ENCODE peak calls at places on chromosomes 6 and 20, in ten cellular contexts. One of them, this sample, is unnamed.

GRCh38 chr20:17626217-17627007 is 55.6 kb downstream of the RRBP1 start:
- DNase-seq in A172: no peak
- DNase-seq in stomach: peak
- DNase-seq in choroid plexus epithelial cell: no peak
- DNase-seq in COR-L47: no peak
- DNase-seq in fibroblast of lung: no peak
- DNase-seq in dorsolateral prefrontal cortex: no peak
- DNase-seq in activated CD4-positive, alpha-beta memory T cell treated with anti-CD3 and anti-CD28 coated beads, Interleukin-2, amount 10 ng/mL, durations not matched to agents 7 days and 5 days: no peak
- DNase-seq in T follicular helper cell: no peak
- DNase-seq in mesothelial cell of epicardium: no peak
- DNase-seq in this sample: no peak

GRCh38 chr6:12243169-12243568 is 47.0 kb upstream of the EDN1 start:
- DNase-seq in A172: no peak
- DNase-seq in stomach: no peak
- DNase-seq in choroid plexus epithelial cell: no peak
- DNase-seq in COR-L47: no peak
- DNase-seq in fibroblast of lung: no peak
- DNase-seq in dorsolateral prefrontal cortex: no peak
- DNase-seq in activated CD4-positive, alpha-beta memory T cell treated with anti-CD3 and anti-CD28 coated beads, Interleukin-2, amount 10 ng/mL, durations not matched to agents 7 days and 5 days: no peak
- DNase-seq in T follicular helper cell: no peak
- DNase-seq in mesothelial cell of epicardium: no peak
- DNase-seq in this sample: no peak

GRCh38 chr6:34496103-34496685 is 30.3 kb downstream of the PACSIN1 start:
- DNase-seq in A172: no peak
- DNase-seq in stomach: no peak
- DNase-seq in choroid plexus epithelial cell: no peak
- DNase-seq in COR-L47: peak
- DNase-seq in fibroblast of lung: no peak
- DNase-seq in dorsolateral prefrontal cortex: no peak
- DNase-seq in activated CD4-positive, alpha-beta memory T cell treated with anti-CD3 and anti-CD28 coated beads, Interleukin-2, amount 10 ng/mL, durations not matched to agents 7 days and 5 days: no peak
- DNase-seq in T follicular helper cell: no peak
- DNase-seq in mesothelial cell of epicardium: no peak
- DNase-seq in this sample: no peak

GRCh38 chr6:168908166-168908565 is 345.5 kb downstream of the THBS2 start:
- DNase-seq in A172: peak
- DNase-seq in stomach: no peak
- DNase-seq in choroid plexus epithelial cell: peak
- DNase-seq in COR-L47: no peak
- DNase-seq in fibroblast of lung: peak
- DNase-seq in dorsolateral prefrontal cortex: no peak
- DNase-seq in activated CD4-positive, alpha-beta memory T cell treated with anti-CD3 and anti-CD28 coated beads, Interleukin-2, amount 10 ng/mL, durations not matched to agents 7 days and 5 days: no peak
- DNase-seq in T follicular helper cell: no peak
- DNase-seq in mesothelial cell of epicardium: no peak
- DNase-seq in this sample: no peak

GRCh38 chr20:1566701-1567100 is 9.2 kb upstream of the SIRPD start:
- DNase-seq in A172: peak
- DNase-seq in stomach: no peak
- DNase-seq in choroid plexus epithelial cell: no peak
- DNase-seq in COR-L47: no peak
- DNase-seq in fibroblast of lung: peak
- DNase-seq in dorsolateral prefrontal cortex: no peak
- DNase-seq in activated CD4-positive, alpha-beta memory T cell treated with anti-CD3 and anti-CD28 coated beads, Interleukin-2, amount 10 ng/mL, durations not matched to agents 7 days and 5 days: no peak
- DNase-seq in T follicular helper cell: no peak
- DNase-seq in mesothelial cell of epicardium: no peak
- DNase-seq in this sample: no peak

GRCh38 chr6:127868338-127868737 is 32.5 kb downstream of the THEMIS start:
- DNase-seq in A172: no peak
- DNase-seq in stomach: no peak
- DNase-seq in choroid plexus epithelial cell: no peak
- DNase-seq in COR-L47: no peak
- DNase-seq in fibroblast of lung: no peak
- DNase-seq in dorsolateral prefrontal cortex: no peak
- DNase-seq in activated CD4-positive, alpha-beta memory T cell treated with anti-CD3 and anti-CD28 coated beads, Interleukin-2, amount 10 ng/mL, durations not matched to agents 7 days and 5 days: no peak
- DNase-seq in T follicular helper cell: no peak
- DNase-seq in mesothelial cell of epicardium: no peak
- DNase-seq in this sample: no peak

GRCh38 chr6:127457444-127458064 is 1.6 kb downstream of the KIAA0408 start:
- DNase-seq in A172: no peak
- DNase-seq in stomach: no peak
- DNase-seq in choroid plexus epithelial cell: peak
- DNase-seq in COR-L47: no peak
- DNase-seq in fibroblast of lung: peak
- DNase-seq in dorsolateral prefrontal cortex: no peak
- DNase-seq in activated CD4-positive, alpha-beta memory T cell treated with anti-CD3 and anti-CD28 coated beads, Interleukin-2, amount 10 ng/mL, durations not matched to agents 7 days and 5 days: no peak
- DNase-seq in T follicular helper cell: no peak
- DNase-seq in mesothelial cell of epicardium: no peak
- DNase-seq in this sample: no peak

GRCh38 chr6:93177918-93178317 is 241.4 kb downstream of the EPHA7 start:
- DNase-seq in A172: no peak
- DNase-seq in stomach: no peak
- DNase-seq in choroid plexus epithelial cell: no peak
- DNase-seq in COR-L47: no peak
- DNase-seq in fibroblast of lung: no peak
- DNase-seq in dorsolateral prefrontal cortex: no peak
- DNase-seq in activated CD4-positive, alpha-beta memory T cell treated with anti-CD3 and anti-CD28 coated beads, Interleukin-2, amount 10 ng/mL, durations not matched to agents 7 days and 5 days: no peak
- DNase-seq in T follicular helper cell: no peak
- DNase-seq in mesothelial cell of epicardium: no peak
- DNase-seq in this sample: no peak

GRCh38 chr20:41108531-41108930 is 28.8 kb upstream of the PLCG1 start:
- DNase-seq in A172: no peak
- DNase-seq in stomach: no peak
- DNase-seq in choroid plexus epithelial cell: no peak
- DNase-seq in COR-L47: no peak
- DNase-seq in fibroblast of lung: no peak
- DNase-seq in dorsolateral prefrontal cortex: no peak
- DNase-seq in activated CD4-positive, alpha-beta memory T cell treated with anti-CD3 and anti-CD28 coated beads, Interleukin-2, amount 10 ng/mL, durations not matched to agents 7 days and 5 days: no peak
- DNase-seq in T follicular helper cell: no peak
- DNase-seq in mesothelial cell of epicardium: no peak
- DNase-seq in this sample: no peak

GRCh38 chr6:71383891-71384489 is 95.4 kb downstream of the OGFRL1 start:
- DNase-seq in A172: no peak
- DNase-seq in stomach: no peak
- DNase-seq in choroid plexus epithelial cell: peak
- DNase-seq in COR-L47: peak
- DNase-seq in fibroblast of lung: peak
- DNase-seq in dorsolateral prefrontal cortex: no peak
- DNase-seq in activated CD4-positive, alpha-beta memory T cell treated with anti-CD3 and anti-CD28 coated beads, Interleukin-2, amount 10 ng/mL, durations not matched to agents 7 days and 5 days: no peak
- DNase-seq in T follicular helper cell: no peak
- DNase-seq in mesothelial cell of epicardium: no peak
- DNase-seq in this sample: peak

GRCh38 chr6:87481936-87482335 is 9.2 kb downstream of the SLC35A1 start:
- DNase-seq in A172: no peak
- DNase-seq in stomach: no peak
- DNase-seq in choroid plexus epithelial cell: no peak
- DNase-seq in COR-L47: no peak
- DNase-seq in fibroblast of lung: no peak
- DNase-seq in dorsolateral prefrontal cortex: no peak
- DNase-seq in activated CD4-positive, alpha-beta memory T cell treated with anti-CD3 and anti-CD28 coated beads, Interleukin-2, amount 10 ng/mL, durations not matched to agents 7 days and 5 days: no peak
- DNase-seq in T follicular helper cell: no peak
- DNase-seq in mesothelial cell of epicardium: no peak
- DNase-seq in this sample: no peak

GRCh38 chr6:169140986-169141495 is 112.6 kb downstream of the THBS2 start:
- DNase-seq in A172: no peak
- DNase-seq in stomach: no peak
- DNase-seq in choroid plexus epithelial cell: no peak
- DNase-seq in COR-L47: no peak
- DNase-seq in fibroblast of lung: no peak
- DNase-seq in dorsolateral prefrontal cortex: no peak
- DNase-seq in activated CD4-positive, alpha-beta memory T cell treated with anti-CD3 and anti-CD28 coated beads, Interleukin-2, amount 10 ng/mL, durations not matched to agents 7 days and 5 days: no peak
- DNase-seq in T follicular helper cell: no peak
- DNase-seq in mesothelial cell of epicardium: no peak
- DNase-seq in this sample: no peak

GRCh38 chr6:132749111-132749510 is 8.6 kb downstream of the VNN2 start:
- DNase-seq in A172: no peak
- DNase-seq in stomach: no peak
- DNase-seq in choroid plexus epithelial cell: peak
- DNase-seq in COR-L47: no peak
- DNase-seq in fibroblast of lung: no peak
- DNase-seq in dorsolateral prefrontal cortex: no peak
- DNase-seq in activated CD4-positive, alpha-beta memory T cell treated with anti-CD3 and anti-CD28 coated beads, Interleukin-2, amount 10 ng/mL, durations not matched to agents 7 days and 5 days: peak
- DNase-seq in T follicular helper cell: no peak
- DNase-seq in mesothelial cell of epicardium: no peak
- DNase-seq in this sample: no peak

GRCh38 chr6:3460253-3460652 is 3.4 kb upstream of the SLC22A23 start:
- DNase-seq in A172: no peak
- DNase-seq in stomach: no peak
- DNase-seq in choroid plexus epithelial cell: no peak
- DNase-seq in COR-L47: no peak
- DNase-seq in fibroblast of lung: no peak
- DNase-seq in dorsolateral prefrontal cortex: no peak
- DNase-seq in activated CD4-positive, alpha-beta memory T cell treated with anti-CD3 and anti-CD28 coated beads, Interleukin-2, amount 10 ng/mL, durations not matched to agents 7 days and 5 days: no peak
- DNase-seq in T follicular helper cell: no peak
- DNase-seq in mesothelial cell of epicardium: no peak
- DNase-seq in this sample: no peak

GRCh38 chr20:57650756-57651483 is 30.7 kb upstream of the ZBP1 start:
- DNase-seq in A172: no peak
- DNase-seq in stomach: no peak
- DNase-seq in choroid plexus epithelial cell: no peak
- DNase-seq in COR-L47: no peak
- DNase-seq in fibroblast of lung: no peak
- DNase-seq in dorsolateral prefrontal cortex: no peak
- DNase-seq in activated CD4-positive, alpha-beta memory T cell treated with anti-CD3 and anti-CD28 coated beads, Interleukin-2, amount 10 ng/mL, durations not matched to agents 7 days and 5 days: peak
- DNase-seq in T follicular helper cell: no peak
- DNase-seq in mesothelial cell of epicardium: no peak
- DNase-seq in this sample: no peak

GRCh38 chr20:61458146-61458746 is 206.2 kb downstream of the CDH4 start:
- DNase-seq in A172: no peak
- DNase-seq in stomach: no peak
- DNase-seq in choroid plexus epithelial cell: no peak
- DNase-seq in COR-L47: no peak
- DNase-seq in fibroblast of lung: no peak
- DNase-seq in dorsolateral prefrontal cortex: no peak
- DNase-seq in activated CD4-positive, alpha-beta memory T cell treated with anti-CD3 and anti-CD28 coated beads, Interleukin-2, amount 10 ng/mL, durations not matched to agents 7 days and 5 days: no peak
- DNase-seq in T follicular helper cell: no peak
- DNase-seq in mesothelial cell of epicardium: no peak
- DNase-seq in this sample: no peak

GRCh38 chr6:124955108-124955851 is 7.0 kb upstream of the RNF217 start:
- DNase-seq in A172: no peak
- DNase-seq in stomach: no peak
- DNase-seq in choroid plexus epithelial cell: peak
- DNase-seq in COR-L47: no peak
- DNase-seq in fibroblast of lung: no peak
- DNase-seq in dorsolateral prefrontal cortex: no peak
- DNase-seq in activated CD4-positive, alpha-beta memory T cell treated with anti-CD3 and anti-CD28 coated beads, Interleukin-2, amount 10 ng/mL, durations not matched to agents 7 days and 5 days: no peak
- DNase-seq in T follicular helper cell: no peak
- DNase-seq in mesothelial cell of epicardium: peak
- DNase-seq in this sample: no peak

GRCh38 chr20:53202781-53203180 is 230.6 kb downstream of the TSHZ2 start:
- DNase-seq in A172: peak
- DNase-seq in stomach: no peak
- DNase-seq in choroid plexus epithelial cell: no peak
- DNase-seq in COR-L47: no peak
- DNase-seq in fibroblast of lung: peak
- DNase-seq in dorsolateral prefrontal cortex: no peak
- DNase-seq in activated CD4-positive, alpha-beta memory T cell treated with anti-CD3 and anti-CD28 coated beads, Interleukin-2, amount 10 ng/mL, durations not matched to agents 7 days and 5 days: no peak
- DNase-seq in T follicular helper cell: no peak
- DNase-seq in mesothelial cell of epicardium: no peak
- DNase-seq in this sample: no peak

GRCh38 chr6:35960192-35960591 is 39.3 kb upstream of the SRPK1 start:
- DNase-seq in A172: no peak
- DNase-seq in stomach: no peak
- DNase-seq in choroid plexus epithelial cell: peak
- DNase-seq in COR-L47: no peak
- DNase-seq in fibroblast of lung: peak
- DNase-seq in dorsolateral prefrontal cortex: no peak
- DNase-seq in activated CD4-positive, alpha-beta memory T cell treated with anti-CD3 and anti-CD28 coated beads, Interleukin-2, amount 10 ng/mL, durations not matched to agents 7 days and 5 days: no peak
- DNase-seq in T follicular helper cell: no peak
- DNase-seq in mesothelial cell of epicardium: no peak
- DNase-seq in this sample: no peak

GRCh38 chr20:11949711-11950110 is 32.0 kb downstream of the BTBD3 start:
- DNase-seq in A172: no peak
- DNase-seq in stomach: no peak
- DNase-seq in choroid plexus epithelial cell: no peak
- DNase-seq in COR-L47: no peak
- DNase-seq in fibroblast of lung: no peak
- DNase-seq in dorsolateral prefrontal cortex: no peak
- DNase-seq in activated CD4-positive, alpha-beta memory T cell treated with anti-CD3 and anti-CD28 coated beads, Interleukin-2, amount 10 ng/mL, durations not matched to agents 7 days and 5 days: no peak
- DNase-seq in T follicular helper cell: no peak
- DNase-seq in mesothelial cell of epicardium: no peak
- DNase-seq in this sample: no peak

GRCh38 chr6:27866370-27867050 is 45.7 kb downstream of the OR2B2 start:
- DNase-seq in A172: peak
- DNase-seq in stomach: no peak
- DNase-seq in choroid plexus epithelial cell: peak
- DNase-seq in COR-L47: peak
- DNase-seq in fibroblast of lung: peak
- DNase-seq in dorsolateral prefrontal cortex: no peak
- DNase-seq in activated CD4-positive, alpha-beta memory T cell treated with anti-CD3 and anti-CD28 coated beads, Interleukin-2, amount 10 ng/mL, durations not matched to agents 7 days and 5 days: peak
- DNase-seq in T follicular helper cell: peak
- DNase-seq in mesothelial cell of epicardium: peak
- DNase-seq in this sample: peak

GRCh38 chr20:60246751-60247150 is 288.5 kb downstream of the CDH26 start:
- DNase-seq in A172: no peak
- DNase-seq in stomach: no peak
- DNase-seq in choroid plexus epithelial cell: no peak
- DNase-seq in COR-L47: no peak
- DNase-seq in fibroblast of lung: no peak
- DNase-seq in dorsolateral prefrontal cortex: no peak
- DNase-seq in activated CD4-positive, alpha-beta memory T cell treated with anti-CD3 and anti-CD28 coated beads, Interleukin-2, amount 10 ng/mL, durations not matched to agents 7 days and 5 days: no peak
- DNase-seq in T follicular helper cell: no peak
- DNase-seq in mesothelial cell of epicardium: no peak
- DNase-seq in this sample: no peak

GRCh38 chr6:150835620-150836019 is 29.9 kb upstream of the MTHFD1L start:
- DNase-seq in A172: no peak
- DNase-seq in stomach: no peak
- DNase-seq in choroid plexus epithelial cell: no peak
- DNase-seq in COR-L47: no peak
- DNase-seq in fibroblast of lung: no peak
- DNase-seq in dorsolateral prefrontal cortex: no peak
- DNase-seq in activated CD4-positive, alpha-beta memory T cell treated with anti-CD3 and anti-CD28 coated beads, Interleukin-2, amount 10 ng/mL, durations not matched to agents 7 days and 5 days: no peak
- DNase-seq in T follicular helper cell: no peak
- DNase-seq in mesothelial cell of epicardium: no peak
- DNase-seq in this sample: no peak

GRCh38 chr6:139778113-139778512 is 403.7 kb upstream of the CITED2 start:
- DNase-seq in A172: no peak
- DNase-seq in stomach: no peak
- DNase-seq in choroid plexus epithelial cell: no peak
- DNase-seq in COR-L47: no peak
- DNase-seq in fibroblast of lung: no peak
- DNase-seq in dorsolateral prefrontal cortex: peak
- DNase-seq in activated CD4-positive, alpha-beta memory T cell treated with anti-CD3 and anti-CD28 coated beads, Interleukin-2, amount 10 ng/mL, durations not matched to agents 7 days and 5 days: no peak
- DNase-seq in T follicular helper cell: no peak
- DNase-seq in mesothelial cell of epicardium: no peak
- DNase-seq in this sample: no peak

GRCh38 chr20:56400001-56400640 is 7.7 kb downstream of the CSTF1 start:
- DNase-seq in A172: peak
- DNase-seq in stomach: peak
- DNase-seq in choroid plexus epithelial cell: peak
- DNase-seq in COR-L47: peak
- DNase-seq in fibroblast of lung: peak
- DNase-seq in dorsolateral prefrontal cortex: peak
- DNase-seq in activated CD4-positive, alpha-beta memory T cell treated with anti-CD3 and anti-CD28 coated beads, Interleukin-2, amount 10 ng/mL, durations not matched to agents 7 days and 5 days: peak
- DNase-seq in T follicular helper cell: peak
- DNase-seq in mesothelial cell of epicardium: no peak
- DNase-seq in this sample: peak

GRCh38 chr6:167127785-167128531 is 5.1 kb downstream of the CCR6 start:
- DNase-seq in A172: no peak
- DNase-seq in stomach: no peak
- DNase-seq in choroid plexus epithelial cell: no peak
- DNase-seq in COR-L47: no peak
- DNase-seq in fibroblast of lung: no peak
- DNase-seq in dorsolateral prefrontal cortex: no peak
- DNase-seq in activated CD4-positive, alpha-beta memory T cell treated with anti-CD3 and anti-CD28 coated beads, Interleukin-2, amount 10 ng/mL, durations not matched to agents 7 days and 5 days: no peak
- DNase-seq in T follicular helper cell: no peak
- DNase-seq in mesothelial cell of epicardium: no peak
- DNase-seq in this sample: no peak

GRCh38 chr6:150368762-150369161 is at the start of gene IYD:
- DNase-seq in A172: no peak
- DNase-seq in stomach: peak
- DNase-seq in choroid plexus epithelial cell: no peak
- DNase-seq in COR-L47: no peak
- DNase-seq in fibroblast of lung: no peak
- DNase-seq in dorsolateral prefrontal cortex: no peak
- DNase-seq in activated CD4-positive, alpha-beta memory T cell treated with anti-CD3 and anti-CD28 coated beads, Interleukin-2, amount 10 ng/mL, durations not matched to agents 7 days and 5 days: no peak
- DNase-seq in T follicular helper cell: no peak
- DNase-seq in mesothelial cell of epicardium: no peak
- DNase-seq in this sample: no peak

GRCh38 chr6:166754218-166755030 is 127.4 kb upstream of the RPS6KA2 start:
- DNase-seq in A172: no peak
- DNase-seq in stomach: no peak
- DNase-seq in choroid plexus epithelial cell: no peak
- DNase-seq in COR-L47: no peak
- DNase-seq in fibroblast of lung: no peak
- DNase-seq in dorsolateral prefrontal cortex: no peak
- DNase-seq in activated CD4-positive, alpha-beta memory T cell treated with anti-CD3 and anti-CD28 coated beads, Interleukin-2, amount 10 ng/mL, durations not matched to agents 7 days and 5 days: no peak
- DNase-seq in T follicular helper cell: no peak
- DNase-seq in mesothelial cell of epicardium: no peak
- DNase-seq in this sample: no peak